ENCODE peak calls at places on chromosome 5, in ten cellular contexts. V is ascending aorta; X is RWPE1; S is fibroblast of lung; N is mesothelial cell of epicardium; P is breast epithelium; M is neural crest cell; Q is colonic mucosa; U is CD4-positive, alpha-beta T cell; A is testis. W is an unnamed sample.

GRCh38 chr5:37825334-37825915 is 14.4 kb downstream of the GDNF start:
- DNase-seq in M (no peak), A (no peak), Q (no peak), N (no peak), X (no peak), V (no peak), S (no peak), P (no peak), U (no peak), W (no peak)

GRCh38 chr5:71899865-71900342 is 180.8 kb downstream of the CARTPT start:
- DNase-seq in M (no peak), A (no peak), X (no peak), N (no peak), Q (no peak), S (peak), P (no peak), U (no peak), V (no peak), W (no peak)

GRCh38 chr5:64887910-64888309 is 119.2 kb downstream of the CWC27 start:
- DNase-seq in A (no peak), Q (no peak), U (no peak), N (no peak), V (no peak), S (no peak), M (no peak), P (no peak), X (no peak), W (no peak)

GRCh38 chr5:66963559-66963971 is 233.0 kb downstream of the CD180 start:
- DNase-seq in P (no peak), A (no peak), V (no peak), X (no peak), Q (no peak), N (no peak), S (no peak), U (no peak), M (no peak), W (peak)

GRCh38 chr5:158264264-158264663 is 405.3 kb upstream of the CLINT1 start:
- DNase-seq in M (no peak), S (peak), N (no peak), X (no peak), U (no peak), A (no peak), V (no peak), Q (no peak), P (no peak), W (no peak)

GRCh38 chr5:67014957-67015400 is 181.6 kb downstream of the CD180 start:
- DNase-seq in Q (no peak), V (no peak), N (no peak), P (no peak), U (no peak), M (no peak), S (peak), X (no peak), A (no peak), W (peak)

GRCh38 chr5:64594601-64595518 is 89.0 kb downstream of the RGS7BP start:
- DNase-seq in N (no peak), V (no peak), S (no peak), P (no peak), Q (no peak), X (peak), U (no peak), M (no peak), A (peak), W (peak)

GRCh38 chr5:6910950-6911349 is 197.7 kb downstream of the TENT4A start:
- DNase-seq in P (no peak), Q (no peak), N (no peak), A (no peak), S (no peak), X (no peak), U (no peak), V (no peak), M (no peak), W (no peak)

GRCh38 chr5:72557576-72558336 is 50.5 kb upstream of the ZNF366 start:
- DNase-seq in A (no peak), S (no peak), M (no peak), U (no peak), Q (no peak), N (no peak), X (no peak), P (no peak), V (no peak), W (no peak)

GRCh38 chr5:85648495-85648894 is 969.2 kb upstream of the COX7C start:
- DNase-seq in A (no peak), P (no peak), S (no peak), N (no peak), M (no peak), Q (no peak), U (no peak), X (no peak), V (no peak), W (no peak)

GRCh38 chr5:59264641-59265245 is 628.8 kb downstream of the PDE4D start:
- DNase-seq in M (no peak), A (no peak), X (no peak), U (no peak), V (no peak), P (no peak), N (no peak), S (peak), Q (no peak), W (peak)

GRCh38 chr5:131259326-131259725 is 4.5 kb upstream of the CDC42SE2 start:
- DNase-seq in M (no peak), U (no peak), P (no peak), V (no peak), Q (no peak), S (no peak), N (no peak), A (no peak), X (no peak), W (no peak)

GRCh38 chr5:26921439-26921838 is 116.9 kb downstream of the CDH9 start:
- DNase-seq in N (no peak), Q (no peak), X (no peak), P (no peak), U (no peak), M (no peak), V (no peak), A (no peak), S (no peak), W (no peak)

GRCh38 chr5:116970318-116970717 is 395.7 kb upstream of the SEMA6A start:
- DNase-seq in Q (no peak), M (no peak), U (no peak), S (no peak), V (no peak), N (no peak), X (no peak), A (no peak), P (no peak), W (peak)

DNA sequence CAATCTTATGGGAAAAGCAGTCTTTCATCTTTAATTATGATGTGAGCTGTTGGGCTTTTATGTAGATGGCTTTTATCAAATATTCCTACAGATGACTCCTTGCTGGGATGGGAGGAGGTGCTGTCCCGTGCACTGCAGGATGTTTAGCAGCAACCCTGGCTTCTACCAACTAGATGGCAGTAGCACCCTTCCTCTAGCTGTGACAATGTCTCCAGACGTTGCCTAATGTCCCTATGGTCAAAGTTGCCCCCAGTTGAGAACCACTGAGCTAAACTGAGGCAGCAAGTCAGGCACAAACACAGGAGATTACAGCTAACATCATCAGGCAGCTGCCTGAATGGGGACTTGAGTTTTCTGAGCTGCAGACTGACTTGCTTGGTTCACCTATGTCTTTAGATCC is 401.9 kb upstream of the PDE4D start:
- DNase-seq in V (no peak), N (no peak), X (no peak), Q (no peak), P (no peak), A (peak), S (peak), U (no peak), M (peak), W (peak)
- TF ChIP-seq CTCF in V (no peak), N (no peak), X (no peak), Q (no peak), P (peak), A (no peak), S (peak), U (no peak), M (peak), W (peak)

GRCh38 chr5:141245250-141245717 is at the start of gene PCDHB15:
- DNase-seq in M (peak), N (no peak), Q (no peak), A (peak), S (no peak), X (no peak), U (no peak), P (no peak), V (no peak), W (no peak)
- TF ChIP-seq CTCF in M (peak), N (no peak), Q (no peak), A (peak), S (peak), X (no peak), U (no peak), P (no peak), V (no peak), W (no peak)

DNA sequence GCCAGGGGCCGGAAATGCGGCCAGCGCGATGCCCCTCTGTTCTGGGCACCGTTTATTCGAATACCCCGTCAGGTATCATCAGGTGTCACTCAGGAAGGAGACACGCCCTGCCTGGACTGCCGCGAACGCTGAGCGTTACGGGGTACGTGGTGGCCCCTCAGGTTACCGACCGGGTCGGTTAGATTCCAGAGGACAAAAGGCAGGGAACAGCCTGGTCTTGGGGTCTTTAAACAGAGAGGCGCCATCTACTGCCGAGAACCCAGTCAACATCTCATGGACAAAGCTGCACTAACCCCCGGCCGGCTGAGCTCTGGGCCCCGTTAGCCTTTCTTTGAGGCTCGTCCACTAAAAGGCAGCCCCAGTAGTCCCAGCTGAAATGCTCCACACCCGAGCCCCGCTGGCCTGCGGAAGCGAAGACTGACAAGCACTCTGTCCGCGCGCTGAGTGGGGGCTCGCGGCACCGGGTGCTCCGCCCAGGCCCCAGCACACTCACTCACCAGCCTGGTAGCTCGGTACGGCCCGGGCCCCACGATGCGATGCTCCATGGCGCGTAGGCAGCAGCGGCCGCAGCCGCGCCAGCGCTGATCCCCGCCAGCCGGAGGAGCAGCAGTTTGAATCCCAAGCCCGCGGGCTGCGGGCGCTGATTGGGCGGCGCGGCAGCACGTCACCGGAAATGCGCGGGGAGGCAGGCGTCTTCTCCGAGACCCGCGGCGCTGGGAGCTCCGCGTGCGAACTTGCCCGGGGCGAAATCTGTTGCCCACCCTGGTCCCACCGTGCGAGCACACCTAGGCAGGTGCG is at the start of gene DEPDC1B:
- DNase-seq in U (peak), V (peak), P (peak), N (peak), S (peak), Q (peak), X (peak), A (peak), M (peak), W (peak)
- TF ChIP-seq CTCF in U (no peak), V (no peak), P (no peak), N (no peak), S (peak), Q (no peak), X (peak), A (no peak), M (peak), W (peak)

GRCh38 chr5:129053438-129053837 is 41.1 kb upstream of the ISOC1 start:
- DNase-seq in U (no peak), V (no peak), Q (no peak), A (no peak), P (no peak), X (no peak), M (no peak), N (no peak), S (no peak), W (no peak)
- TF ChIP-seq CTCF in U (no peak), V (no peak), Q (no peak), A (no peak), P (no peak), X (no peak), M (no peak), N (no peak), S (peak), W (peak)

DNA sequence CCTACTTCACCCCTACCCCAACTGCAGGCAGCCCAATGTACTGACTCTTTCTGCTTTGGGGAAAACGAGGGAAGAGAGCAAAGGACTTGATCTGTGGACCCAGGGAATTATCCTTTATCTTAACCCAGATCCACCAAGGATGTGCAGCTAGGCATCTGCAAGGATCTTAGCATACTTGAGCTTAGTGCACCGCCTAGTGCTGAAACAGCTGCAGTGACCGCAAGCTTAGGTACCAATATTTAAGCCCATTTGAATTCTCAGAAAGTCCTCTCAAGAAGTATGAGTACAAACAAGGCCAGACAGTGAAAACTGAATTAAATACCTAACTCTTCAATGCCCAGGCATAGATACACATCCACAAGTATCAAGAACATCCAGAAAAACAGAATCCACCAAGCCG is 576.7 kb upstream of the ADAMTS16 start:
- DNase-seq in X (no peak), M (peak), N (no peak), U (no peak), V (no peak), S (peak), A (no peak), Q (no peak), P (no peak), W (peak)
- TF ChIP-seq CTCF in X (peak), M (peak), N (no peak), U (no peak), V (no peak), S (no peak), A (no peak), Q (no peak), P (no peak), W (peak)

GRCh38 chr5:143582869-143583268 is 179.4 kb upstream of the NR3C1 start:
- DNase-seq in U (no peak), A (no peak), P (no peak), V (no peak), Q (no peak), S (no peak), X (no peak), N (no peak), M (no peak), W (peak)

GRCh38 chr5:143588933-143589662 is 185.6 kb upstream of the NR3C1 start:
- DNase-seq in V (no peak), Q (no peak), N (no peak), S (no peak), U (no peak), P (no peak), A (no peak), X (no peak), M (no peak), W (no peak)

GRCh38 chr5:143583385-143583784 is 179.9 kb upstream of the NR3C1 start:
- DNase-seq in M (no peak), A (no peak), S (no peak), X (no peak), Q (no peak), N (no peak), P (no peak), V (no peak), U (no peak), W (no peak)

GRCh38 chr5:143585970-143586369 is 182.5 kb upstream of the NR3C1 start:
- DNase-seq in V (no peak), Q (no peak), X (no peak), N (no peak), A (no peak), M (no peak), S (no peak), U (no peak), P (no peak), W (no peak)

GRCh38 chr5:143586781-143587362 is 183.4 kb upstream of the NR3C1 start:
- DNase-seq in X (no peak), N (no peak), V (no peak), A (no peak), M (no peak), U (no peak), Q (no peak), P (no peak), S (no peak), W (no peak)
- TF ChIP-seq CTCF in X (no peak), N (no peak), V (no peak), A (no peak), M (no peak), U (no peak), Q (no peak), P (no peak), S (no peak), W (no peak)

DNA sequence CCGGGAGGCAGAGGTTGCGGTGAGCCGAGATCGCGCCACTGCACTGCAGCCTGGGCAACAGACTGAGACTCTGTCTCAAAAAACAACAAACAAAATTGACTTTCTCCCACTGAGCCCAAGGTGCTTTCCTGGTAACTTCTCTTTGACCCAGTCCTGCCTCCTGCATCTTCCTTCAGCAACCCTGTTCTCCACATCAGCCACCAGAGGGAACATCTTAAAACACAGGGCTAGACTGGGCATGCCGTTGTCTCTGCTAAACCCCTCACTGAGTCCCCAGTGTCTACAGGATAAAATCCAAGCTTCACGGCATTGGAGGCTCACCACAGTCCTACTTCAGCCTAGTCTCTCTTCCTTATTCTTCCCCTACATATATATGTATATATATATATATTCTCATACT is 39.8 kb upstream of the KCNMB1 start:
- DNase-seq in V (no peak), N (no peak), S (peak), U (no peak), Q (no peak), X (no peak), A (no peak), M (no peak), P (no peak), W (peak)
- TF ChIP-seq CTCF in V (no peak), N (no peak), S (peak), U (no peak), Q (no peak), X (no peak), A (peak), M (peak), P (no peak), W (peak)

DNA sequence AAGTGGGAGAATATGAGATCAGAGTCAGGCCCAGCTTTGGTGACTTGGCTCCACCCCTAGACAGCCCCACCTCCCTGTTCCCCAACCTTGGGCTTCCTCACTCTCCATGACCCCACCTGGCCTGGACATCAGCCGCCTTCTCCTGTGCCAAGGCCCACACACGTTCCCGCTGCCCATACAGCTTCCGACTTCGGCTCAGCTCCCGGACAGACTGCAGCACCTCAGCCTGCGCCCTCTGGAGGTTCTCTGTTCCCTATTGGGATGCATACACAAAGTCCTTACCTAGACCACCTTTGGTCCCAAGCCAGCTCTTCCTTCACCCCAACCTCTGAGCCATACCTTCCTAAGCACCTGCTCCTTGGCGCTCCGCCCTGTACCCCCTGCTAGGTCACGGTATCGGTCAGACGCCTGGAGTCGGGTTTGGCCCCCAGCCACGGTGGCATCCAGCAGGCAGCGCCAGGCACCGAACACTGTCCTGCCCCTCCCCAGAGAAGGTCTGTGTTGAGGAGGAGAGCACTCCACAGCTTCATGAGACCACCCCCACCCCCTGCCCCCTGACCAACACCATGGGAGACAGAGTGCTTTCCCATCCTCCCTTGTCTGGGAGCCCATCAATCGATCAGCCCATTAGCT is 2.0 kb downstream of the FCHSD1 start:
- DNase-seq in P (no peak), Q (no peak), X (no peak), S (no peak), V (no peak), A (no peak), M (no peak), N (no peak), U (no peak), W (no peak)
- TF ChIP-seq CTCF in P (no peak), Q (no peak), X (no peak), S (no peak), V (no peak), A (no peak), M (no peak), N (no peak), U (no peak), W (no peak)

GRCh38 chr5:40441733-40442132 is 238.0 kb upstream of the PTGER4 start:
- DNase-seq in P (no peak), M (no peak), X (no peak), V (no peak), A (no peak), N (no peak), Q (peak), S (no peak), U (no peak), W (peak)

GRCh38 chr5:40446910-40447309 is 232.8 kb upstream of the PTGER4 start:
- DNase-seq in U (no peak), M (no peak), S (peak), Q (peak), P (no peak), X (peak), A (no peak), V (no peak), N (no peak), W (peak)

GRCh38 chr5:40437452-40437861 is 242.3 kb upstream of the PTGER4 start:
- DNase-seq in S (peak), N (no peak), U (no peak), V (no peak), A (no peak), Q (no peak), P (no peak), M (no peak), X (peak), W (peak)

GRCh38 chr5:40447438-40447837 is 232.3 kb upstream of the PTGER4 start:
- DNase-seq in P (no peak), U (no peak), A (no peak), Q (no peak), N (no peak), S (peak), X (no peak), M (no peak), V (no peak), W (peak)

DNA sequence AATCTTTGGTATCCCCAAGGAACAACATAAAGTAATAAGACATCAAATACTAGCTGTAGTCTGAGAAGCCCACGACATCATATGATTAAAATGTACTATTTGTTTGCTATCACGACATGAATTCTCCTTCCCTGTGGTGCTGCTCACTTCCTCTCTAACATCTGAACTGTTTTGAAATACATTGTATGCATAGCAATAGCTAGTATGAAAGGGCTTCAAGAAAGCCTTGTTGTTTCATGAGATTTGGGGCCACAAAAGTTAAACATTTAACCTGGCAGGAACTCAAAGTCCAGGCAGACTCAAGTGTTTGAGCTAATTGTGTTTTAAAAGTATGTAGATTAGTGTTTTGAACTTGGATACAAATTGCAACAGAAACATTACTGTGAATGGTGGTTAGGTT is 237.4 kb upstream of the PTGER4 start:
- DNase-seq in A (no peak), N (no peak), S (peak), X (no peak), V (no peak), P (no peak), M (no peak), Q (peak), U (no peak), W (peak)
- TF ChIP-seq CTCF in A (no peak), N (no peak), S (no peak), X (no peak), V (no peak), P (no peak), M (no peak), Q (no peak), U (no peak), W (no peak)

W was measured in choroid plexus epithelial cell.